ENCODE peak calls at places on chromosomes 3 and 15, in six cellular contexts. One of them, this sample, is unnamed. For H3K36me3 and H3K4me1, the result is how much of the 10 kb centered on the place peaks cover.

GRCh38 chr3:160869825-160870224 is 113.8 kb downstream of the PPM1L start:
- DNase-seq in GM12878: no peak
- DNase-seq in OCI-LY7: no peak
- DNase-seq in left ventricle myocardium inferior: peak
- DNase-seq in heart right ventricle: peak
- DNase-seq in effector memory CD4-positive, alpha-beta T cell: no peak
- DNase-seq in this sample: peak

GRCh38 chr15:59531066-59531465 is 80.5 kb upstream of the GCNT3 start:
- DNase-seq in effector memory CD4-positive, alpha-beta T cell: no peak
- DNase-seq in GM12878: no peak
- DNase-seq in heart right ventricle: no peak
- DNase-seq in OCI-LY7: no peak
- DNase-seq in left ventricle myocardium inferior: no peak
- DNase-seq in this sample: no peak

GRCh38 chr15:22262613-22263020 is 182.3 kb downstream of the OR4M2 start:
- DNase-seq in OCI-LY7: peak
- DNase-seq in GM12878: no peak
- DNase-seq in effector memory CD4-positive, alpha-beta T cell: peak
- DNase-seq in left ventricle myocardium inferior: no peak
- DNase-seq in heart right ventricle: no peak
- DNase-seq in this sample: no peak

GRCh38 chr3:129611812-129612349 is 5.4 kb upstream of the PLXND1 start:
- DNase-seq in effector memory CD4-positive, alpha-beta T cell: no peak
- DNase-seq in GM12878: no peak
- DNase-seq in heart right ventricle: peak
- DNase-seq in OCI-LY7: no peak
- DNase-seq in left ventricle myocardium inferior: peak
- DNase-seq in this sample: no peak

GRCh38 chr3:185279582-185280138 is 25.8 kb upstream of the EHHADH start:
- DNase-seq in effector memory CD4-positive, alpha-beta T cell: no peak
- DNase-seq in GM12878: no peak
- DNase-seq in left ventricle myocardium inferior: no peak
- DNase-seq in heart right ventricle: no peak
- DNase-seq in OCI-LY7: no peak
- DNase-seq in this sample: no peak

GRCh38 chr3:196976891-196977420 is 8.3 kb upstream of the PIGZ start:
- DNase-seq in left ventricle myocardium inferior: no peak
- DNase-seq in GM12878: no peak
- DNase-seq in effector memory CD4-positive, alpha-beta T cell: no peak
- DNase-seq in heart right ventricle: no peak
- DNase-seq in OCI-LY7: no peak
- DNase-seq in this sample: no peak

GRCh38 chr3:125051715-125052581 is 3.8 kb downstream of the HEG1 start:
- DNase-seq in OCI-LY7: peak
- DNase-seq in heart right ventricle: peak
- DNase-seq in left ventricle myocardium inferior: peak
- DNase-seq in GM12878: peak
- DNase-seq in effector memory CD4-positive, alpha-beta T cell: peak
- DNase-seq in this sample: peak

GRCh38 chr15:78767331-78767951 is 43.8 kb downstream of the ADAMTS7 start:
- DNase-seq in effector memory CD4-positive, alpha-beta T cell: no peak
- DNase-seq in heart right ventricle: peak
- DNase-seq in GM12878: no peak
- DNase-seq in OCI-LY7: peak
- DNase-seq in left ventricle myocardium inferior: no peak
- DNase-seq in this sample: peak

GRCh38 chr15:25735550-25736384 is 127.4 kb downstream of the ATP10A start:
- DNase-seq in OCI-LY7: no peak
- DNase-seq in heart right ventricle: no peak
- DNase-seq in GM12878: no peak
- DNase-seq in effector memory CD4-positive, alpha-beta T cell: no peak
- DNase-seq in left ventricle myocardium inferior: no peak
- DNase-seq in this sample: no peak

GRCh38 chr3:179488213-179488612 is 36.9 kb upstream of the GNB4 start:
- DNase-seq in GM12878: no peak
- DNase-seq in OCI-LY7: no peak
- DNase-seq in effector memory CD4-positive, alpha-beta T cell: no peak
- DNase-seq in left ventricle myocardium inferior: no peak
- DNase-seq in heart right ventricle: no peak
- DNase-seq in this sample: no peak

GRCh38 chr15:98684441-98684840 is 36.1 kb downstream of the IGF1R start:
- DNase-seq in GM12878: no peak
- DNase-seq in OCI-LY7: no peak
- DNase-seq in heart right ventricle: no peak
- DNase-seq in effector memory CD4-positive, alpha-beta T cell: no peak
- DNase-seq in left ventricle myocardium inferior: no peak
- DNase-seq in this sample: no peak

GRCh38 chr15:85402195-85402921 is 22.0 kb downstream of the AKAP13 start:
- DNase-seq in GM12878: no peak
- DNase-seq in effector memory CD4-positive, alpha-beta T cell: no peak
- DNase-seq in OCI-LY7: peak
- DNase-seq in heart right ventricle: no peak
- DNase-seq in left ventricle myocardium inferior: no peak
- DNase-seq in this sample: no peak

GRCh38 chr3:107271787-107272387 is 105.4 kb upstream of the CCDC54 start:
- DNase-seq in OCI-LY7: peak
- DNase-seq in effector memory CD4-positive, alpha-beta T cell: no peak
- DNase-seq in heart right ventricle: no peak
- DNase-seq in left ventricle myocardium inferior: no peak
- DNase-seq in GM12878: no peak
- DNase-seq in this sample: no peak

GRCh38 chr15:39621210-39621609 is 40.3 kb downstream of the THBS1 start:
- DNase-seq in effector memory CD4-positive, alpha-beta T cell: no peak
- DNase-seq in OCI-LY7: no peak
- DNase-seq in heart right ventricle: no peak
- DNase-seq in GM12878: no peak
- DNase-seq in left ventricle myocardium inferior: no peak
- DNase-seq in this sample: no peak

GRCh38 chr15:57921371-57921770 is 144.1 kb downstream of the ALDH1A2 start:
- DNase-seq in effector memory CD4-positive, alpha-beta T cell: no peak
- DNase-seq in OCI-LY7: no peak
- DNase-seq in heart right ventricle: no peak
- DNase-seq in GM12878: no peak
- DNase-seq in left ventricle myocardium inferior: no peak
- DNase-seq in this sample: peak

GRCh38 chr15:73800662-73801345 is 47.7 kb upstream of the INSYN1 start:
- DNase-seq in OCI-LY7: no peak
- DNase-seq in heart right ventricle: peak
- DNase-seq in effector memory CD4-positive, alpha-beta T cell: no peak
- DNase-seq in GM12878: no peak
- DNase-seq in left ventricle myocardium inferior: peak
- DNase-seq in this sample: peak

GRCh38 chr3:23738946-23739345 is 66.8 kb upstream of the UBE2E1 start:
- DNase-seq in heart right ventricle: no peak
- DNase-seq in GM12878: no peak
- DNase-seq in effector memory CD4-positive, alpha-beta T cell: no peak
- DNase-seq in OCI-LY7: no peak
- DNase-seq in left ventricle myocardium inferior: no peak
- DNase-seq in this sample: no peak

GRCh38 chr15:56968821-56969220 is 50.4 kb downstream of the TCF12 start:
- DNase-seq in left ventricle myocardium inferior: no peak
- DNase-seq in OCI-LY7: no peak
- DNase-seq in effector memory CD4-positive, alpha-beta T cell: no peak
- DNase-seq in GM12878: no peak
- DNase-seq in heart right ventricle: no peak
- DNase-seq in this sample: no peak

GRCh38 chr3:33218446-33219174 is at the start of gene SUSD5:
- DNase-seq in left ventricle myocardium inferior: peak
- DNase-seq in OCI-LY7: no peak
- DNase-seq in GM12878: no peak
- DNase-seq in effector memory CD4-positive, alpha-beta T cell: no peak
- DNase-seq in heart right ventricle: peak
- DNase-seq in this sample: no peak

GRCh38 chr3:186473166-186473565 is 71.0 kb downstream of the CRYGS start:
- DNase-seq in heart right ventricle: no peak
- DNase-seq in GM12878: no peak
- DNase-seq in OCI-LY7: no peak
- DNase-seq in effector memory CD4-positive, alpha-beta T cell: no peak
- DNase-seq in left ventricle myocardium inferior: no peak
- DNase-seq in this sample: no peak

GRCh38 chr15:85380860-85381535 is 595 bp downstream of the AKAP13 start:
- DNase-seq in left ventricle myocardium inferior: peak
- DNase-seq in GM12878: no peak
- DNase-seq in effector memory CD4-positive, alpha-beta T cell: peak
- DNase-seq in OCI-LY7: peak
- DNase-seq in heart right ventricle: peak
- DNase-seq in this sample: peak

GRCh38 chr15:88375234-88375926 is 91.8 kb downstream of the MRPL46 start:
- DNase-seq in OCI-LY7: no peak
- DNase-seq in effector memory CD4-positive, alpha-beta T cell: no peak
- DNase-seq in GM12878: no peak
- DNase-seq in heart right ventricle: no peak
- DNase-seq in left ventricle myocardium inferior: no peak
- DNase-seq in this sample: no peak

GRCh38 chr3:13595485-13595884 is 46.6 kb downstream of the FBLN2 start:
- DNase-seq in left ventricle myocardium inferior: no peak
- DNase-seq in effector memory CD4-positive, alpha-beta T cell: no peak
- DNase-seq in GM12878: no peak
- DNase-seq in OCI-LY7: no peak
- DNase-seq in heart right ventricle: no peak
- DNase-seq in this sample: no peak

GRCh38 chr3:56879453-56880224 is 77.9 kb upstream of the ARHGEF3 start:
- DNase-seq in left ventricle myocardium inferior: no peak
- DNase-seq in OCI-LY7: no peak
- DNase-seq in effector memory CD4-positive, alpha-beta T cell: no peak
- DNase-seq in heart right ventricle: no peak
- DNase-seq in GM12878: no peak
- DNase-seq in this sample: no peak

GRCh38 chr15:73956276-73957086 is 30.2 kb downstream of the LOXL1 start:
- DNase-seq in left ventricle myocardium inferior: no peak
- DNase-seq in heart right ventricle: no peak
- DNase-seq in effector memory CD4-positive, alpha-beta T cell: no peak
- DNase-seq in OCI-LY7: no peak
- DNase-seq in GM12878: no peak
- DNase-seq in this sample: no peak

GRCh38 chr3:43161684-43162512 is 56.0 kb upstream of the POMGNT2 start:
- DNase-seq in heart right ventricle: no peak
- DNase-seq in GM12878: no peak
- DNase-seq in left ventricle myocardium inferior: no peak
- DNase-seq in OCI-LY7: peak
- DNase-seq in effector memory CD4-positive, alpha-beta T cell: no peak
- DNase-seq in this sample: no peak

GRCh38 chr15:28260722-28261121 is 61.3 kb downstream of the HERC2 start:
- DNase-seq in heart right ventricle: peak
- DNase-seq in effector memory CD4-positive, alpha-beta T cell: no peak
- DNase-seq in left ventricle myocardium inferior: peak
- DNase-seq in OCI-LY7: no peak
- DNase-seq in GM12878: no peak
- DNase-seq in this sample: peak
- H3K36me3 ChIP-seq in heart right ventricle: under half
- H3K36me3 ChIP-seq in effector memory CD4-positive, alpha-beta T cell: under half
- H3K36me3 ChIP-seq in left ventricle myocardium inferior: under half
- H3K36me3 ChIP-seq in OCI-LY7: half or more
- H3K36me3 ChIP-seq in GM12878: under half
- H3K36me3 ChIP-seq in this sample: under half

GRCh38 chr3:139112230-139112558 is 67.5 kb upstream of the PRR23C start:
- DNase-seq in OCI-LY7: no peak
- DNase-seq in heart right ventricle: no peak
- DNase-seq in effector memory CD4-positive, alpha-beta T cell: no peak
- DNase-seq in GM12878: no peak
- DNase-seq in left ventricle myocardium inferior: no peak
- DNase-seq in this sample: no peak
- H3K4me1 ChIP-seq in OCI-LY7: under half
- H3K4me1 ChIP-seq in heart right ventricle: under half
- H3K4me1 ChIP-seq in effector memory CD4-positive, alpha-beta T cell: under half
- H3K4me1 ChIP-seq in GM12878: under half
- H3K4me1 ChIP-seq in left ventricle myocardium inferior: under half
- H3K4me1 ChIP-seq in this sample: under half

GRCh38 chr15:35755237-35755802 is 209.4 kb upstream of the DPH6 start:
- DNase-seq in GM12878: no peak
- DNase-seq in heart right ventricle: no peak
- DNase-seq in effector memory CD4-positive, alpha-beta T cell: no peak
- DNase-seq in left ventricle myocardium inferior: no peak
- DNase-seq in OCI-LY7: no peak
- DNase-seq in this sample: no peak

GRCh38 chr15:35757323-35757722 is 211.4 kb upstream of the DPH6 start:
- DNase-seq in effector memory CD4-positive, alpha-beta T cell: no peak
- DNase-seq in OCI-LY7: no peak
- DNase-seq in heart right ventricle: no peak
- DNase-seq in GM12878: no peak
- DNase-seq in left ventricle myocardium inferior: no peak
- DNase-seq in this sample: no peak

GRCh38 chr15:35757790-35758189 is 211.8 kb upstream of the DPH6 start:
- DNase-seq in effector memory CD4-positive, alpha-beta T cell: no peak
- DNase-seq in GM12878: no peak
- DNase-seq in heart right ventricle: no peak
- DNase-seq in OCI-LY7: no peak
- DNase-seq in left ventricle myocardium inferior: no peak
- DNase-seq in this sample: no peak

GRCh38 chr15:35753486-35753885 is 207.5 kb upstream of the DPH6 start:
- DNase-seq in effector memory CD4-positive, alpha-beta T cell: no peak
- DNase-seq in OCI-LY7: no peak
- DNase-seq in GM12878: no peak
- DNase-seq in left ventricle myocardium inferior: no peak
- DNase-seq in heart right ventricle: no peak
- DNase-seq in this sample: no peak

GRCh38 chr15:35756588-35756987 is 210.6 kb upstream of the DPH6 start:
- DNase-seq in left ventricle myocardium inferior: no peak
- DNase-seq in effector memory CD4-positive, alpha-beta T cell: no peak
- DNase-seq in heart right ventricle: no peak
- DNase-seq in GM12878: no peak
- DNase-seq in OCI-LY7: no peak
- DNase-seq in this sample: no peak
- H3K36me3 ChIP-seq in left ventricle myocardium inferior: under half
- H3K36me3 ChIP-seq in effector memory CD4-positive, alpha-beta T cell: under half
- H3K36me3 ChIP-seq in heart right ventricle: under half
- H3K36me3 ChIP-seq in GM12878: under half
- H3K36me3 ChIP-seq in OCI-LY7: under half
- H3K36me3 ChIP-seq in this sample: under half

DNA sequence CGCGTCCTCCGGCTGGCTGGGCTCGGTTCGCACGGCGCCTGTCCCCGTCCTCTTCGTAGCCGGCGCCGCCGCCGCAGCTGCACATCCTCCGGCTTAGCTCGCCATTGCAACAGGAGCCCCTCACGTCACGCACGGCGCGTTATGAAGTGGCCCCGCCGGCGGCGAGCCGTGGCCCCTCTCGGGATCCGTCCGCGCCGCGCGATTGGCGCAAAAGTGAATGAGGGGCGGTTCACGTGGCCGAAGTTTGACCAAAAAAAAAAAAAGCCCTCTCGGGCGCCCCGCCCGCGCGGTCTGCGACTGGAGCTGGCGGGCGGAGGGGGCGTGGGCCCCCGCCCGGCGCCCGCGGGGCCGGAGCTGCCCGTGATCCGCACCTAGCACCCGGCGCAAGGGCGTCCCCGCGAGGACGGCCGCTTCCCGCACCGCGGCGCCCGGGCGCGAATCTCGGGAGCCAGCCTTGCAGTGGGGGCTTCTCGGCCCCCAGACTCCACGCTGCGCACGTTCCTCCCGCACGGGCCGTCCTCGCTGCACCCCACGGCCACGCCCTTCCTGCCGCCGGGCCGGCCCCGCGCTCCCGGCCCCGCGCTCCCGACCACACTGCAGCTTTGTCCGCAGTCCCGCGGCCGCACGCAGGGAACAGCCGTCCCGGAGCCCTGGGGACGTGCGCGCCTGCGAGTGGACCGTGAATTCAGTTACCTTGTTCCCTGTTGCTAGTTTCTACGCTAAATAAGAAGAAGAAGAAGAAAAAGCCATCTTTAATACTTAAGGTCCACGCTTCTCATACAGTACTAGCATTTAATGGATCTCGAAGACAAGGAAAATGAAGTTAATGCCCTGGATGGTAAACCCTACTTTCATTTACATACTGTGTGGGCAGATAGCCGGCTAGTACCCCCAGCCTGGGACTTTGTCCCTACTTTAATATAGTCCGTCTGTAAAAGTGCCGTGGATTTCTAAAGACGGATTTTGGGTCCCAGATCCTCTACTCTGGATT is at the start of gene CHSY1:
- DNase-seq in GM12878: peak
- DNase-seq in left ventricle myocardium inferior: peak
- DNase-seq in OCI-LY7: peak
- DNase-seq in effector memory CD4-positive, alpha-beta T cell: peak
- DNase-seq in heart right ventricle: peak
- DNase-seq in this sample: peak
- H3K4me1 ChIP-seq in GM12878: under half
- H3K4me1 ChIP-seq in left ventricle myocardium inferior: half or more
- H3K4me1 ChIP-seq in OCI-LY7: under half
- H3K4me1 ChIP-seq in effector memory CD4-positive, alpha-beta T cell: under half
- H3K4me1 ChIP-seq in heart right ventricle: half or more
- H3K4me1 ChIP-seq in this sample: under half